ENCODE peak calls at places on chromosomes 2 and 18, in seven cellular contexts. M is heart right ventricle; O is activated CD8-positive, alpha-beta T cell treated with anti-CD3 and anti-CD28 coated beads for 36 hours; Z is GM12865; D is CD14-positive monocyte; I is B cell; F is tibial artery. V is an unnamed sample.

GRCh38 chr2:171317492-171318125 is 116.2 kb downstream of the METTL8 start:
- DNase-seq in Z (peak), D (no peak), F (no peak), I (no peak), O (peak), M (no peak), V (no peak)

GRCh38 chr2:204180671-204181070 is 244.1 kb downstream of the ICOS start:
- DNase-seq in D (no peak), I (no peak), Z (no peak), O (no peak), M (no peak), F (no peak), V (no peak)

GRCh38 chr2:168316073-168316440 is 68.7 kb upstream of the STK39 start:
- DNase-seq in O (no peak), M (no peak), I (no peak), Z (no peak), D (no peak), F (no peak), V (no peak)

GRCh38 chr18:44309185-44309584 is 371.5 kb upstream of the SETBP1 start:
- DNase-seq in Z (no peak), D (no peak), M (no peak), F (no peak), I (no peak), O (no peak), V (no peak)

GRCh38 chr18:58860747-58861224 is 3.9 kb upstream of the ZNF532 start:
- DNase-seq in O (no peak), F (no peak), D (no peak), Z (no peak), I (no peak), M (no peak), V (no peak)

GRCh38 chr18:69584429-69584828 is 183.7 kb downstream of the DOK6 start:
- DNase-seq in M (no peak), F (no peak), I (no peak), Z (no peak), O (no peak), D (no peak), V (no peak)

GRCh38 chr2:47534179-47534919 is 131.4 kb downstream of the MSH2 start:
- DNase-seq in D (no peak), I (no peak), M (no peak), O (peak), F (no peak), Z (no peak), V (no peak)

GRCh38 chr2:46956981-46957531 is 41.5 kb upstream of the MCFD2 start:
- DNase-seq in I (no peak), M (peak), D (no peak), F (no peak), O (no peak), Z (no peak), V (no peak)

GRCh38 chr2:63668464-63668863 is 79.7 kb downstream of the MDH1 start:
- DNase-seq in F (no peak), Z (no peak), D (no peak), O (no peak), I (no peak), M (no peak), V (no peak)

GRCh38 chr2:29495068-29495467 is 379.9 kb downstream of the CLIP4 start:
- DNase-seq in F (no peak), M (no peak), D (no peak), O (no peak), Z (no peak), I (no peak), V (no peak)

GRCh38 chr2:6832556-6832955 is 33.2 kb downstream of the CMPK2 start:
- DNase-seq in F (no peak), Z (no peak), M (no peak), I (no peak), D (no peak), O (no peak), V (no peak)

GRCh38 chr2:232372231-232373208 is 6.0 kb upstream of the ALPP start:
- DNase-seq in O (no peak), Z (no peak), D (no peak), F (no peak), I (no peak), M (no peak), V (no peak)

GRCh38 chr2:178782236-178782635 is 25.0 kb downstream of the TTN start:
- DNase-seq in F (no peak), O (no peak), D (no peak), I (no peak), Z (peak), M (no peak), V (no peak)

GRCh38 chr2:166665991-166666940 is 172.2 kb upstream of the SCN7A start:
- DNase-seq in M (no peak), O (no peak), I (no peak), Z (no peak), D (no peak), F (no peak), V (no peak)

GRCh38 chr2:212135739-212136138 is 402.9 kb downstream of the ERBB4 start:
- DNase-seq in M (no peak), I (no peak), D (no peak), Z (no peak), F (no peak), O (no peak), V (no peak)

GRCh38 chr2:147297820-147298219 is 547.0 kb upstream of the ACVR2A start:
- DNase-seq in D (no peak), I (no peak), M (no peak), Z (peak), O (peak), F (no peak), V (peak)

GRCh38 chr2:98012561-98012979 is 16.8 kb upstream of the TMEM131 start:
- DNase-seq in I (peak), Z (peak), D (peak), F (no peak), O (peak), M (no peak), V (peak)

GRCh38 chr2:187302619-187303018 is 145.4 kb downstream of the CALCRL start:
- DNase-seq in M (no peak), I (no peak), F (no peak), O (no peak), D (no peak), Z (no peak), V (no peak)

GRCh38 chr2:139704606-139705005 is 924.4 kb upstream of the NXPH2 start:
- DNase-seq in M (no peak), D (no peak), F (no peak), O (no peak), I (no peak), Z (no peak), V (no peak)

GRCh38 chr18:78922856-78923255 is 56.8 kb upstream of the SALL3 start:
- DNase-seq in D (no peak), O (no peak), Z (no peak), I (no peak), F (no peak), M (no peak), V (no peak)

GRCh38 chr2:238655974-238656722 is 191.7 kb upstream of the TWIST2 start:
- DNase-seq in M (no peak), F (no peak), D (no peak), O (no peak), I (no peak), Z (no peak), V (no peak)

GRCh38 chr2:182228073-182228473 is 198.8 kb downstream of the PDE1A start:
- DNase-seq in Z (no peak), M (no peak), F (no peak), I (no peak), O (no peak), D (no peak), V (no peak)

GRCh38 chr2:70479816-70480215 is 73.8 kb downstream of the TGFA start:
- DNase-seq in Z (no peak), D (no peak), O (no peak), F (no peak), I (no peak), M (no peak), V (no peak)

GRCh38 chr2:46202453-46202852 is 94.8 kb upstream of the EPAS1 start:
- DNase-seq in O (no peak), Z (no peak), F (no peak), D (no peak), M (no peak), I (no peak), V (no peak)

GRCh38 chr2:140502951-140503630 is 1627.7 kb downstream of the LRP1B start:
- DNase-seq in Z (no peak), O (no peak), F (no peak), D (no peak), I (no peak), M (no peak), V (no peak)

GRCh38 chr2:16862474-16862873 is 196.8 kb upstream of the CYRIA start:
- DNase-seq in I (no peak), D (peak), M (no peak), F (no peak), Z (no peak), O (no peak), V (no peak)

GRCh38 chr2:19786408-19787058 is 115.2 kb downstream of the TTC32 start:
- DNase-seq in I (no peak), F (no peak), D (no peak), Z (peak), M (no peak), O (no peak), V (no peak)

GRCh38 chr18:8052237-8052701 is 485.2 kb downstream of the PTPRM start:
- DNase-seq in O (peak), D (no peak), F (no peak), I (no peak), M (no peak), Z (peak), V (no peak)

GRCh38 chr2:187129866-187130265 is 280.9 kb upstream of the ZSWIM2 start:
- DNase-seq in F (no peak), M (no peak), Z (no peak), I (no peak), O (no peak), D (no peak), V (no peak)

GRCh38 chr2:239084007-239084406 is 236.1 kb downstream of the TWIST2 start:
- DNase-seq in O (no peak), D (no peak), Z (no peak), I (no peak), M (no peak), F (no peak), V (no peak)

GRCh38 chr18:24763765-24764548 is 303.5 kb downstream of the HRH4 start:
- DNase-seq in M (peak), D (no peak), I (no peak), F (peak), O (no peak), Z (no peak), V (no peak)

GRCh38 chr2:120231974-120232635 is 8.9 kb upstream of the TMEM185B start:
- DNase-seq in I (peak), D (no peak), F (no peak), O (peak), M (no peak), Z (peak), V (peak)

GRCh38 chr2:189022002-189022401 is 47.8 kb downstream of the COL3A1 start:
- DNase-seq in Z (no peak), M (no peak), D (no peak), F (no peak), I (no peak), O (no peak), V (no peak)

GRCh38 chr2:120732506-120733237 is 3.0 kb upstream of the GLI2 start:
- DNase-seq in Z (no peak), O (no peak), D (no peak), I (no peak), M (no peak), F (no peak), V (no peak)

GRCh38 chr18:73908323-73908722 is 239.3 kb downstream of the FBXO15 start:
- DNase-seq in M (no peak), I (no peak), F (no peak), Z (peak), D (no peak), O (peak), V (no peak)

DNA sequence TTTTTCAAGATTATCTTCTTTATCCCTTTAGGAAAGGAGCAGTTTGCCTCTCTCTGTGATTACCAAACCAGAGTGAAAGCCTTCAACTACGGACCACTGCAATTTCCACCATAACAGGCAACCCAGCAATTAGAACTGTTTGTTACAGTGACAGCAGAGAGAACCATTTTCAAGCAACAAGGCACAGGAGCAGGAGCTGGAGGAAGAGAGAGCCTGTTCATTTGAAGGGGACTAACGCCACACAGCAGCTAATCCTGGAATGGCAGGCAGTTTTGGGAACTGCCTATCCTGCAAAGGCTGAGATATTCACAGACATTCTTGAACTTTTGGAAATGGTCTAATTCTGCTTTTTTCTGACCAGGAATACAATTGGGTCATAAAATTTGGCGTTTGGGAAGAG is 1541.9 kb upstream of the PIK3C3 start:
- DNase-seq in D (no peak), M (no peak), I (no peak), O (no peak), F (no peak), Z (no peak), V (no peak)
- TF ChIP-seq CTCF in D (no peak), M (no peak), I (no peak), O (no peak), F (no peak), Z (no peak), V (peak)

GRCh38 chr2:175312137-175312536 is 130.6 kb upstream of the ATP5MC3 start:
- DNase-seq in O (no peak), Z (no peak), M (no peak), I (no peak), D (no peak), F (no peak), V (no peak)

GRCh38 chr2:175310813-175311504 is 129.4 kb upstream of the ATP5MC3 start:
- DNase-seq in O (no peak), Z (no peak), D (no peak), M (no peak), I (no peak), F (no peak), V (no peak)

GRCh38 chr2:175304541-175304940 is 123.0 kb upstream of the ATP5MC3 start:
- DNase-seq in I (no peak), O (no peak), M (no peak), Z (no peak), D (no peak), F (no peak), V (no peak)

GRCh38 chr2:175308005-175308404 is 126.5 kb upstream of the ATP5MC3 start:
- DNase-seq in O (no peak), I (no peak), Z (no peak), M (no peak), D (no peak), F (no peak), V (no peak)

DNA sequence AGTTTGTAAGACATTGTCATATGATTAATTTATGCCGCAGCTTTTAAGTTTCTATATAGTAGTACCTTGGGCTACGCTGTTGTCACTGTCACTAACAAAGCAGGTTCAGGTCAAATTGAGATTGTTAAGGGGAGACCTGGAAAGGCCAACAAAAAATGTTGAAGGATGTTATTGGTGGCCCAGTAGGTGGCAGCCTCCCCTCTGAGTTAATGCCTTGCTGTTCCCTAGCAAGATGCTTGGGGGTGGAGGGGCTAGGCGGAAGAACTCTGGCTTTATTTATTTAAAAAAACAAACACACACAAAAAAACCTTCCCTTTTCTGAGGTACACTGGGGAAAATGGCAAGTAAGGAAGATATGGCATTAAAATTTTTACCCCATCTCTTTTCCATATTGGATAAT is 128.3 kb upstream of the ATP5MC3 start:
- DNase-seq in M (peak), Z (peak), F (no peak), D (no peak), O (peak), I (no peak), V (peak)
- TF ChIP-seq CTCF in M (no peak), Z (peak), F (no peak), D (no peak), O (peak), I (no peak), V (peak)

DNA sequence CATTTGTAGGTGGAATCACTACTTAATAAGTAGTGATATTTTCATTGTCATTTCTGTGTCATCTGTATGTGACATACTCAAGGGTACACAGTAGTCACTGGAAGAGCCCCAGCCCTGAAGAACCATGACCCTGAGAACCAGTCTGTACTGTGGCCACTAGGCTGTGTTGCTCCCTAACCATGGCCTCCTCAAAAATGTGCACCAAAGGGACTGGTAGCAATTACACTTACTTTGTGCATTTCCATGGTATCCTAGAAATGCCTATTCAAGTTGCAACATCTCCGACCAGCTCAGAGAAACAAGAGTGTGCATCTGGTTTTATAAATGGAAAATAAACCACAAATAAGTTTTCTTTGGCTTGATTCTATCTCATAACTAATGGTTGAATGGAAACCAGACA is 155.1 kb downstream of the DOCK10 start:
- DNase-seq in D (no peak), Z (peak), O (no peak), M (no peak), F (no peak), I (no peak), V (no peak)
- TF ChIP-seq CTCF in D (peak), Z (peak), O (no peak), M (no peak), F (peak), I (no peak), V (peak)

GRCh38 chr2:230924470-230925341 is at the start of gene GPR55:
- DNase-seq in F (peak), O (peak), D (peak), Z (peak), I (peak), M (no peak), V (peak)
- TF ChIP-seq CTCF in F (no peak), O (peak), D (peak), Z (peak), I (peak), M (no peak), V (peak)

DNA sequence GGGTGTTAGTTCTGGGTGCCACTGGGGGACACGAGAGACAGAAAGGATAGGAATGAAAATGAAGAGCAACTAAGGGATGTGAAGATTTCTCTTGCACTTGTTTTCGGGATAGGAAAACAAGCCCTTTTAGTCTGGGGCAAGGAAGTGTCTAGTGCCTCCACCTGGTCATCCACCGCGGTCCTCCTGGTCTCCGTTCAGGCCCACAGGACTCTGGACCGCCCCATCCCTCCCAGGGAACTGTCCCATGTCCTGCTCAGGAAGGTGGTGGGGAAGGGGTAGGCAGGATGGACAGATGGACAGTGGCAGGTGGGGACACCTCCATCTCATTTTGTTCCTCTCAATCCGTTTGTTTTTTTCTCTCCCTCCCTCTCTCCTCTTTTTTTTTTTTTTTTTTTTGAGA is 45.9 kb downstream of the AGAP1 start:
- DNase-seq in I (no peak), Z (no peak), O (no peak), D (no peak), M (no peak), F (no peak), V (no peak)
- TF ChIP-seq CTCF in I (no peak), Z (no peak), O (no peak), D (no peak), M (no peak), F (no peak), V (no peak)

GRCh38 chr2:197873293-197873701 is 68.9 kb downstream of the PLCL1 start:
- DNase-seq in M (no peak), F (no peak), I (no peak), D (no peak), O (peak), Z (no peak), V (no peak)
- TF ChIP-seq CTCF in M (no peak), F (no peak), I (no peak), D (no peak), O (no peak), Z (no peak), V (no peak)

GRCh38 chr2:10704034-10704594 is 14.3 kb upstream of the NOL10 start:
- DNase-seq in O (no peak), Z (no peak), D (no peak), M (no peak), I (no peak), F (no peak), V (no peak)

GRCh38 chr2:10712186-10712809 is 9.1 kb upstream of the ATP6V1C2 start:
- DNase-seq in F (no peak), M (no peak), I (no peak), O (peak), D (no peak), Z (no peak), V (no peak)

GRCh38 chr2:10707831-10708230 is 13.6 kb upstream of the ATP6V1C2 start:
- DNase-seq in I (no peak), O (no peak), F (no peak), M (no peak), D (no peak), Z (no peak), V (no peak)

GRCh38 chr2:10706033-10706432 is 15.4 kb upstream of the ATP6V1C2 start:
- DNase-seq in I (no peak), Z (no peak), M (no peak), F (no peak), O (no peak), D (no peak), V (no peak)

GRCh38 chr2:10709290-10709939 is 12.0 kb upstream of the ATP6V1C2 start:
- DNase-seq in M (no peak), O (no peak), I (no peak), D (no peak), F (no peak), Z (no peak), V (no peak)
- TF ChIP-seq CTCF in M (no peak), O (no peak), I (peak), D (no peak), F (no peak), Z (peak), V (peak)

V was measured in GM13977.